ENCODE peak calls at places on chromosomes 5 and 9, in six cellular contexts. One of them, this sample, is unnamed.

GRCh38 chr5:131634666-131634995 is 398 bp downstream of the RAPGEF6 start:
- DNase-seq in HepG2: peak
- DNase-seq in H1: peak
- DNase-seq in GM12891: no peak
- DNase-seq in K562: no peak
- DNase-seq in GM12878: no peak
- DNase-seq in this sample: no peak

GRCh38 chr5:59051938-59052337 is 469.1 kb downstream of the RAB3C start:
- DNase-seq in HepG2: no peak
- DNase-seq in H1: no peak
- DNase-seq in GM12891: no peak
- DNase-seq in K562: no peak
- DNase-seq in GM12878: no peak
- DNase-seq in this sample: no peak

GRCh38 chr5:17302138-17302537 is 84.7 kb downstream of the BASP1 start:
- DNase-seq in HepG2: no peak
- DNase-seq in H1: no peak
- DNase-seq in GM12891: no peak
- DNase-seq in K562: no peak
- DNase-seq in GM12878: no peak
- DNase-seq in this sample: no peak

GRCh38 chr5:79109527-79110492 is 1.8 kb upstream of the BHMT start:
- DNase-seq in HepG2: peak
- DNase-seq in H1: peak
- DNase-seq in GM12891: no peak
- DNase-seq in K562: peak
- DNase-seq in GM12878: no peak
- DNase-seq in this sample: no peak

GRCh38 chr9:111399772-111400563 is 69.9 kb upstream of the OR2K2 start:
- DNase-seq in HepG2: peak
- DNase-seq in H1: peak
- DNase-seq in GM12891: no peak
- DNase-seq in K562: no peak
- DNase-seq in GM12878: no peak
- DNase-seq in this sample: no peak

GRCh38 chr5:177440990-177441780 is 5.4 kb upstream of the PRR7 start:
- DNase-seq in HepG2: no peak
- DNase-seq in H1: no peak
- DNase-seq in GM12891: no peak
- DNase-seq in K562: no peak
- DNase-seq in GM12878: no peak
- DNase-seq in this sample: no peak

GRCh38 chr9:101486693-101487442 is 46.8 kb upstream of the RNF20 start:
- DNase-seq in HepG2: no peak
- DNase-seq in H1: peak
- DNase-seq in GM12891: peak
- DNase-seq in K562: peak
- DNase-seq in GM12878: no peak
- DNase-seq in this sample: no peak

GRCh38 chr5:156359452-156359851 is 32.5 kb downstream of the SGCD start:
- DNase-seq in HepG2: no peak
- DNase-seq in H1: no peak
- DNase-seq in GM12891: no peak
- DNase-seq in K562: no peak
- DNase-seq in GM12878: no peak
- DNase-seq in this sample: no peak

GRCh38 chr5:170633235-170634041 is 129.6 kb downstream of the KCNIP1 start:
- DNase-seq in HepG2: peak
- DNase-seq in H1: no peak
- DNase-seq in GM12891: no peak
- DNase-seq in K562: peak
- DNase-seq in GM12878: peak
- DNase-seq in this sample: no peak

GRCh38 chr5:127652952-127653611 is 4.2 kb downstream of the CTXN3 start:
- DNase-seq in HepG2: no peak
- DNase-seq in H1: no peak
- DNase-seq in GM12891: no peak
- DNase-seq in K562: no peak
- DNase-seq in GM12878: no peak
- DNase-seq in this sample: no peak

GRCh38 chr5:61277781-61278180 is 54.3 kb upstream of the ZSWIM6 start:
- DNase-seq in HepG2: no peak
- DNase-seq in H1: no peak
- DNase-seq in GM12891: no peak
- DNase-seq in K562: no peak
- DNase-seq in GM12878: no peak
- DNase-seq in this sample: no peak

GRCh38 chr5:86500947-86501346 is 116.8 kb upstream of the COX7C start:
- DNase-seq in HepG2: no peak
- DNase-seq in H1: no peak
- DNase-seq in GM12891: no peak
- DNase-seq in K562: no peak
- DNase-seq in GM12878: no peak
- DNase-seq in this sample: no peak

GRCh38 chr9:131734165-131734610 is 5.7 kb downstream of the RAPGEF1 start:
- DNase-seq in HepG2: no peak
- DNase-seq in H1: no peak
- DNase-seq in GM12891: no peak
- DNase-seq in K562: no peak
- DNase-seq in GM12878: no peak
- DNase-seq in this sample: no peak

GRCh38 chr5:150780816-150781221 is 2.3 kb downstream of the SMIM3 start:
- DNase-seq in HepG2: no peak
- DNase-seq in H1: no peak
- DNase-seq in GM12891: no peak
- DNase-seq in K562: no peak
- DNase-seq in GM12878: no peak
- DNase-seq in this sample: no peak

GRCh38 chr5:150782850-150783249 is 4.3 kb downstream of the SMIM3 start:
- DNase-seq in HepG2: no peak
- DNase-seq in H1: no peak
- DNase-seq in GM12891: no peak
- DNase-seq in K562: no peak
- DNase-seq in GM12878: no peak
- DNase-seq in this sample: no peak

GRCh38 chr5:150783422-150783928 is 4.9 kb downstream of the SMIM3 start:
- DNase-seq in HepG2: no peak
- DNase-seq in H1: no peak
- DNase-seq in GM12891: no peak
- DNase-seq in K562: no peak
- DNase-seq in GM12878: peak
- DNase-seq in this sample: no peak

GRCh38 chr5:150780180-150780692 is 1.7 kb downstream of the SMIM3 start:
- DNase-seq in HepG2: no peak
- DNase-seq in H1: no peak
- DNase-seq in GM12891: no peak
- DNase-seq in K562: no peak
- DNase-seq in GM12878: peak
- DNase-seq in this sample: no peak

GRCh38 chr5:150781706-150782614 is 3.4 kb downstream of the SMIM3 start:
- DNase-seq in HepG2: peak
- DNase-seq in H1: no peak
- DNase-seq in GM12891: no peak
- DNase-seq in K562: no peak
- DNase-seq in GM12878: no peak
- DNase-seq in this sample: no peak
- TF ChIP-seq POLR2A in HepG2: peak
- TF ChIP-seq POLR2A in H1: no peak
- TF ChIP-seq POLR2A in GM12891: no peak
- TF ChIP-seq POLR2A in K562: no peak
- TF ChIP-seq POLR2A in GM12878: no peak
- TF ChIP-seq POLR2A in this sample: no peak

DNA sequence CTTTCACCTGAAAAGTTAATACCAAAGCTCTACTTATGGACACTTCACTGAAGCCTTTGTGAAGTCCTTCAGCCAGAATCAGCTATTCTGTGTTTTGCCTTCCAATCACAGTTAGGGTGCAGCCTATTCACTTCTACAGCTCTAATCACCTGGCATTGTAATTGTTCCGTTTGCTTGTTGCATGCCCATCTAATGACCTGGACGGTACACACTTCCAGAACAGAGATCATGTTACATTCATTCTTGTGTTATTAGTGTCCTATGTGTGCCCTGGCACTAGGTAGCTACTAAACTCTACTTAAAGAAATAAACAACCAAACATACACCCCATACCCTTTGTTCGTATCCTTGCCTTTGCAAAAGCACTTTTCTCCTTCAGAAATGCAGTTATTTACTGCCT is 1162.9 kb upstream of the WWC1 start:
- DNase-seq in HepG2: no peak
- DNase-seq in H1: no peak
- DNase-seq in GM12891: no peak
- DNase-seq in K562: no peak
- DNase-seq in GM12878: no peak
- DNase-seq in this sample: no peak
- TF ChIP-seq TAF1 in HepG2: no peak
- TF ChIP-seq TAF1 in H1: no peak
- TF ChIP-seq TAF1 in GM12891: no peak
- TF ChIP-seq TAF1 in K562: no peak
- TF ChIP-seq TAF1 in GM12878: no peak
- TF ChIP-seq TAF1 in this sample: no peak

GRCh38 chr9:78397045-78397843 is 100.3 kb downstream of the PSAT1 start:
- DNase-seq in HepG2: no peak
- DNase-seq in H1: no peak
- DNase-seq in GM12891: no peak
- DNase-seq in K562: no peak
- DNase-seq in GM12878: no peak
- DNase-seq in this sample: no peak

GRCh38 chr9:78399153-78399552 is 102.2 kb downstream of the PSAT1 start:
- DNase-seq in HepG2: peak
- DNase-seq in H1: no peak
- DNase-seq in GM12891: no peak
- DNase-seq in K562: no peak
- DNase-seq in GM12878: no peak
- DNase-seq in this sample: no peak

GRCh38 chr9:78396087-78396486 is 99.2 kb downstream of the PSAT1 start:
- DNase-seq in HepG2: peak
- DNase-seq in H1: no peak
- DNase-seq in GM12891: no peak
- DNase-seq in K562: no peak
- DNase-seq in GM12878: no peak
- DNase-seq in this sample: no peak

GRCh38 chr9:78405461-78405860 is 108.5 kb downstream of the PSAT1 start:
- DNase-seq in HepG2: no peak
- DNase-seq in H1: no peak
- DNase-seq in GM12891: no peak
- DNase-seq in K562: no peak
- DNase-seq in GM12878: no peak
- DNase-seq in this sample: no peak

DNA sequence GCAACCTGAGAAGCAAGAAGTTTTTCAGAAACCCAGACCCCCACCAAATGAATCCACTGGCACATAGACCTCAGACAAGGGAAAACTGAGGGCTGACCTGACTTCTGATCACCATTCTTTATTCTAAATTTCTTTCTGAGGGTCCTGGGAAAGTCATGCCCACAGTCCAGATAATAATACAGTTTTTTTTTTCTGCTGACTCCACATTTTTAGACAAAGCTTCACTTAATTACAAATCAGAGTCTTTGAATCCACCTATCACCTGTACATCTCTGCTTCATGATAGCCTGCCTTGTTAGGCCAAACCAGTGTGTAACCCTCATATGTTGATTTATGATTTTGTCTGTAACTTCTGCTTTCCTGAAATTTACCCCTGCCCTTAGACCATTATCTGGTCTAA is 103.6 kb downstream of the PSAT1 start:
- DNase-seq in HepG2: no peak
- DNase-seq in H1: no peak
- DNase-seq in GM12891: no peak
- DNase-seq in K562: no peak
- DNase-seq in GM12878: no peak
- DNase-seq in this sample: no peak
- TF ChIP-seq POLR2AphosphoS5 in HepG2: no peak
- TF ChIP-seq POLR2AphosphoS5 in H1: no peak
- TF ChIP-seq POLR2AphosphoS5 in GM12891: no peak
- TF ChIP-seq POLR2AphosphoS5 in K562: no peak
- TF ChIP-seq POLR2AphosphoS5 in GM12878: no peak
- TF ChIP-seq POLR2AphosphoS5 in this sample: no peak

GRCh38 chr9:96417610-96418073 is 528 bp downstream of the ZNF367 start:
- DNase-seq in HepG2: no peak
- DNase-seq in H1: no peak
- DNase-seq in GM12891: peak
- DNase-seq in K562: no peak
- DNase-seq in GM12878: no peak
- DNase-seq in this sample: no peak

GRCh38 chr9:96418920-96419690 is 935 bp upstream of the ZNF367 start:
- DNase-seq in HepG2: peak
- DNase-seq in H1: peak
- DNase-seq in GM12891: peak
- DNase-seq in K562: peak
- DNase-seq in GM12878: no peak
- DNase-seq in this sample: peak

GRCh38 chr9:96418074-96418919 is at the start of gene ZNF367:
- DNase-seq in HepG2: peak
- DNase-seq in H1: peak
- DNase-seq in GM12891: peak
- DNase-seq in K562: peak
- DNase-seq in GM12878: peak
- DNase-seq in this sample: peak

GRCh38 chr9:96419691-96419969 is 1.5 kb upstream of the ZNF367 start:
- DNase-seq in HepG2: no peak
- DNase-seq in H1: no peak
- DNase-seq in GM12891: no peak
- DNase-seq in K562: no peak
- DNase-seq in GM12878: no peak
- DNase-seq in this sample: no peak

GRCh38 chr9:96417051-96417586 is 1.1 kb downstream of the ZNF367 start:
- DNase-seq in HepG2: peak
- DNase-seq in H1: peak
- DNase-seq in GM12891: peak
- DNase-seq in K562: peak
- DNase-seq in GM12878: peak
- DNase-seq in this sample: peak
- TF ChIP-seq POLR2A in HepG2: peak
- TF ChIP-seq POLR2A in H1: peak
- TF ChIP-seq POLR2A in GM12891: peak
- TF ChIP-seq POLR2A in K562: peak
- TF ChIP-seq POLR2A in GM12878: peak
- TF ChIP-seq POLR2A in this sample: peak

GRCh38 chr5:134580001-134580460 is 52.6 kb downstream of the SAR1B start:
- DNase-seq in HepG2: no peak
- DNase-seq in H1: no peak
- DNase-seq in GM12891: no peak
- DNase-seq in K562: no peak
- DNase-seq in GM12878: no peak
- DNase-seq in this sample: no peak

GRCh38 chr5:134578578-134579283 is 53.3 kb downstream of the JADE2 start:
- DNase-seq in HepG2: no peak
- DNase-seq in H1: no peak
- DNase-seq in GM12891: no peak
- DNase-seq in K562: no peak
- DNase-seq in GM12878: no peak
- DNase-seq in this sample: no peak

GRCh38 chr5:134577796-134578577 is 52.5 kb downstream of the JADE2 start:
- DNase-seq in HepG2: peak
- DNase-seq in H1: peak
- DNase-seq in GM12891: peak
- DNase-seq in K562: peak
- DNase-seq in GM12878: no peak
- DNase-seq in this sample: peak

GRCh38 chr5:134581241-134581981 is 51.2 kb downstream of the SAR1B start:
- DNase-seq in HepG2: no peak
- DNase-seq in H1: no peak
- DNase-seq in GM12891: no peak
- DNase-seq in K562: no peak
- DNase-seq in GM12878: no peak
- DNase-seq in this sample: no peak

GRCh38 chr5:134579284-134579771 is 53.3 kb downstream of the SAR1B start:
- DNase-seq in HepG2: no peak
- DNase-seq in H1: no peak
- DNase-seq in GM12891: no peak
- DNase-seq in K562: no peak
- DNase-seq in GM12878: no peak
- DNase-seq in this sample: no peak
- TF ChIP-seq TAF1 in HepG2: no peak
- TF ChIP-seq TAF1 in H1: no peak
- TF ChIP-seq TAF1 in GM12891: no peak
- TF ChIP-seq TAF1 in K562: no peak
- TF ChIP-seq TAF1 in GM12878: no peak
- TF ChIP-seq TAF1 in this sample: no peak

This sample was measured in GM12892.